ENCODE peak calls at places on chromosomes 2 and 18, in six cellular contexts. U is K562, X is HepG2, Y is HCT116, O is H1, D is GM12878. B is an unnamed sample.

GRCh38 chr2:43569921-43570320 is 25.9 kb downstream of the THADA start:
- DNase-seq in U (no peak), X (no peak), Y (no peak), O (no peak), D (peak; percentile 57), B (no peak)

GRCh38 chr2:18518116-18519111 is 42.0 kb downstream of the RDH14 start:
- DNase-seq in U (no peak), X (peak; percentile 10), Y (no peak), O (no peak), D (no peak), B (no peak)

GRCh38 chr2:36359006-36359580 is 3.5 kb downstream of the CRIM1 start:
- DNase-seq in U (no peak), X (no peak), Y (no peak), O (no peak), D (no peak), B (no peak)

GRCh38 chr2:234764378-234764777 is 187.4 kb upstream of the SH3BP4 start:
- DNase-seq in U (no peak), X (no peak), Y (no peak), O (no peak), D (no peak), B (no peak)

GRCh38 chr2:1681017-1681318 is 63.3 kb downstream of the PXDN start:
- DNase-seq in U (no peak), X (no peak), Y (no peak), O (no peak), D (no peak), B (no peak)

GRCh38 chr2:210502997-210503621 is 26.6 kb upstream of the LANCL1 start:
- DNase-seq in U (peak; percentile 33), X (peak; percentile 47), Y (peak; percentile 13), O (peak; percentile 65), D (no peak), B (peak; percentile 18)

GRCh38 chr18:12406376-12407111 is 1.2 kb upstream of the PRELID3A start:
- DNase-seq in U (no peak), X (no peak), Y (no peak), O (no peak), D (no peak), B (no peak)

GRCh38 chr2:69784228-69784627 is 42.3 kb downstream of the ANXA4 start:
- DNase-seq in U (no peak), X (no peak), Y (no peak), O (no peak), D (no peak), B (no peak)

GRCh38 chr18:63119647-63120046 is 199.9 kb downstream of the BCL2 start:
- DNase-seq in U (no peak), X (peak; percentile 6), Y (peak; percentile 31), O (no peak), D (no peak), B (peak; percentile 20)

GRCh38 chr18:2050702-2051201 is 520.6 kb downstream of the METTL4 start:
- DNase-seq in U (no peak), X (no peak), Y (peak; percentile 34), O (no peak), D (no peak), B (no peak)

GRCh38 chr2:107669335-107669734 is 157.4 kb upstream of the RGPD4 start:
- DNase-seq in U (no peak), X (no peak), Y (no peak), O (no peak), D (no peak), B (no peak)

GRCh38 chr2:32498301-32498700 is 129.5 kb upstream of the TTC27 start:
- DNase-seq in U (no peak), X (no peak), Y (no peak), O (no peak), D (no peak), B (no peak)

GRCh38 chr18:43465483-43465882 is 188.2 kb upstream of the SYT4 start:
- DNase-seq in U (no peak), X (no peak), Y (no peak), O (no peak), D (no peak), B (no peak)

GRCh38 chr2:152583512-152584188 is 133.6 kb downstream of the PRPF40A start:
- DNase-seq in U (peak; percentile 29), X (no peak), Y (no peak), O (no peak), D (no peak), B (no peak)

GRCh38 chr18:58438984-58439311 is 189.9 kb downstream of the ALPK2 start:
- DNase-seq in U (no peak), X (no peak), Y (no peak), O (no peak), D (no peak), B (no peak)

GRCh38 chr18:47754311-47755101 is 176.0 kb downstream of the SMAD2 start:
- DNase-seq in U (peak; percentile 73), X (peak; percentile 23), Y (peak; percentile 37), O (peak; percentile 100), D (no peak), B (peak; percentile 63)

GRCh38 chr2:236170678-236171212 is 2.6 kb upstream of the GBX2 start:
- DNase-seq in U (no peak), X (no peak), Y (no peak), O (no peak), D (no peak), B (no peak)

GRCh38 chr2:219522111-219523030 is 8.1 kb downstream of the ASIC4 start:
- DNase-seq in U (peak; percentile 68), X (no peak), Y (peak; percentile 79), O (no peak), D (no peak), B (no peak)

GRCh38 chr18:37249171-37249886 is 316.3 kb downstream of the CELF4 start:
- DNase-seq in U (no peak), X (no peak), Y (no peak), O (no peak), D (no peak), B (no peak)

GRCh38 chr2:74201196-74201595 is 2.8 kb downstream of the MTHFD2 start:
- DNase-seq in U (no peak), X (no peak), Y (no peak), O (no peak), D (no peak), B (no peak)

GRCh38 chr2:43225093-43225787 is 1.2 kb downstream of the ZFP36L2 start:
- DNase-seq in U (peak; percentile 34), X (no peak), Y (no peak), O (no peak), D (no peak), B (no peak)

GRCh38 chr2:159163935-159164334 is 122.6 kb downstream of the WDSUB1 start:
- DNase-seq in U (no peak), X (no peak), Y (no peak), O (no peak), D (no peak), B (no peak)

GRCh38 chr18:9825571-9826073 is 60.2 kb upstream of the TXNDC2 start:
- DNase-seq in U (no peak), X (peak; percentile 47), Y (peak; percentile 83), O (no peak), D (no peak), B (no peak)

DNA sequence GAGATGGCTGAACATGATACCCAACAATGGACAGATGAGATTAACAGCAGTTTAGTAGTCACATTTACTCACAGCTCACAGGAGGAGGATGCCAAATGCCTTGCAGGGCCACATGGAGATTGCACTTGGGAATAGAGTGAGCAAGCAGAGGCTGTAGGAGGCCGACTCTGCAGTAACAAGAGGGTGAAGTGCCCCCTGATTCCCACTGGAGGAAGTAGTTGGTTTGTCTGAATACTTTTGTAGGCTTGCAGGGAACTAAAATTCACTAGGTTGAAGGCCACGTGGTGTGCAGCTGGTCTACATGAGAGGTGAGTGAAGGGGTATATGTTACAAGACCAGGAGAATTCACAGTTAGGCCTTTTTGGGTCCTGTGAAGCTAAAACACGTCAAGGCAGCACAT is 419.3 kb upstream of the TNP1 start:
- DNase-seq in U (no peak), X (no peak), Y (no peak), O (no peak), D (no peak), B (no peak)
- H3K9ac ChIP-seq in U (no peak overlapping the region), X (no peak overlapping the region), Y (no peak overlapping the region), O (no peak overlapping the region), D (no peak overlapping the region), B (no peak overlapping the region)

GRCh38 chr18:21101172-21101571 is 10.4 kb downstream of the ROCK1 start:
- DNase-seq in U (no peak), X (no peak), Y (no peak), O (no peak), D (no peak), B (no peak)
- H3K4me1 ChIP-seq in U (no peaks in the 10 kb centered on the region), X (peaks cover 21% of the 10 kb centered on the region), Y (no peaks in the 10 kb centered on the region), O (no peaks in the 10 kb centered on the region), D (peaks cover 6% of the 10 kb centered on the region), B (no peaks in the 10 kb centered on the region)

DNA sequence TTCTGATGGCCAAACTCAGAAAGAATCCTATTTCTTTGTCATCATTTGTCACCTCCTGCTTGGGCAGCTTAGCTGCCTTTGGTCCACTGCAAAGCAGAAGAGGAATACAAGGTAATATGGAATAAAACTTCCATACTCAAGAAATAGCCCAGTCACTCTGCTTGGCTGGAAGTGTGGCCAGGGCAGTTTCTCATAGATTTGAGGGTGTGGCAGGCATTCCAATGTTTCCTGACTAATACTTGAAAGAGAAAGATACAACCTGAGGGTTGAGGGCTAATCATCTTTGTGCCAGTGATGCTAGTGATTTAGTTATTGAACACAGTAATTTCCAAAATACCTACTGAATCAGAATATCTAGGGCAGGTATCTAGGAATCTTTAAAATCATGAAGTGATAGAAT is 83.1 kb downstream of the FAM161A start:
- DNase-seq in U (no peak), X (no peak), Y (peak; percentile 40), O (no peak), D (no peak), B (no peak)
- TF ChIP-seq ZNF274 in U (no peak), X (no peak), Y (no peak), O (no peak), D (no peak), B (no peak)

GRCh38 chr2:201482543-201482942 is 31.0 kb downstream of the STRADB start:
- DNase-seq in U (no peak), X (no peak), Y (no peak), O (no peak), D (no peak), B (no peak)
- H3K9ac ChIP-seq in U (no peak overlapping the region), X (no peak overlapping the region), Y (no peak overlapping the region), O (no peak overlapping the region), D (no peak overlapping the region), B (no peak overlapping the region)

DNA sequence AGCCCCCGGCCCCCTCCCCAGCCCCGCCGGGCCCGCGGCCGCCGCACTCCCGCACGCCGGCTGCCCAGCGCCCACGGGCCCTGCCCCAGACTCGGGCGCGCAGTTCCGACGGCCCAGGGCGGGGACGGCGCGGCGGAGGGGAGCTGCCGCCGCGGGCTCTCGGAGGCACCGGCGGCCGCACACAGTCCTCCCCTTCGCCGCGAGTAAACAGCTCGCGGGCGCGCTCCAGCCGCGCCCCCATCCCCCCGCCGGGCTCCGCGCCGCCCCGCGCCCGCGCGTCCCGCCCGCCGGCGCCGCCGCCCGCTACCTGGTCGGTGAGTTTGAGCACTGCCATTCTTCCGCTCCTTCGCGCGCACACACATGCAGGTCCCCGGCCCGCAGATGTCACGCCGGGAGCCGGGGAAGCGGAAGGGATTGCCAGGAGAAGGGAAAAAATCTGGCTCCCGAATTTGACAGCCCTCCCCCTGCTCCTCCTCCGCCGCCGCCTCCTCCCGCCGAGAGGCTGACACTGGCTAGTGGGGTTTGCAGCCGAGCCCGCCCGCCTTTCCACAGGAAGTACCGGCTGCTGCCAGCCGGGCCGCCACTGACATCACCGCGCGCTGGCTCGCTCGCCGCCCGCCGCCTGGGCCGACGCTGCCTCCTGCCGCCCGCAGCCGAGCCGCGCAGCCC is at the start of gene ANKRD44:
- DNase-seq in U (peak; percentile 51), X (peak; percentile 47), Y (peak; percentile 31), O (peak; percentile 83), D (no peak), B (peak; percentile 56)
- H3K4me1 ChIP-seq in U (peaks cover 14% of the 10 kb centered on the region), X (peaks cover 11% of the 10 kb centered on the region), Y (peaks cover 9% of the 10 kb centered on the region), O (peaks cover 3% of the 10 kb centered on the region), D (peaks cover 21% of the 10 kb centered on the region), B (peaks cover 3% of the 10 kb centered on the region)

GRCh38 chr2:28556303-28556702 is 60.4 kb downstream of the PLB1 start:
- DNase-seq in U (no peak), X (no peak), Y (no peak), O (no peak), D (no peak), B (no peak)
- TF ChIP-seq ZNF274 in U (no peak), X (no peak), Y (no peak), O (no peak), D (no peak), B (no peak)

B was measured in NT2/D1.